ENCODE peak calls at places on chromosomes 4 and X, in ten cellular contexts. I is brain pericyte; R is EL; M is stimulated activated CD8-positive, alpha-beta memory T cell treated with anti-CD3 and anti-CD28 coated beads, Interleukin-12 subunit alpha, Interleukin-12 subunit beta, amount 100 ng/mL, for 4 hours; E is esophagus squamous epithelium; V is substantia nigra; N is upper lobe of right lung; H is neural progenitor cell; U is activated CD8-positive, alpha-beta memory T cell treated with anti-CD3 and anti-CD28 coated beads, Interleukin-2, amount 50 U/mL, for 48 hours; G is activated CD4-positive, alpha-beta T cell treated with anti-CD3 and anti-CD28 coated beads for 48 hours. O is an unnamed sample.

GRCh38 chr4:18020671-18021469 is 685 bp downstream of the LCORL start:
- DNase-seq in M (peak), V (peak), G (peak), R (peak), I (peak), U (peak), E (peak), H (peak), N (peak), O (peak)

GRCh38 chrX:13110427-13111324 is 66.3 kb upstream of the FAM9C start:
- DNase-seq in V (no peak), H (no peak), N (no peak), M (no peak), E (no peak), I (no peak), R (peak), U (no peak), G (no peak), O (no peak)

GRCh38 chr4:144518181-144518895 is 127.6 kb upstream of the HHIP start:
- DNase-seq in E (no peak), G (no peak), U (no peak), R (peak), N (no peak), M (no peak), V (no peak), H (peak), I (no peak), O (peak)

GRCh38 chr4:21765810-21766407 is 182.7 kb downstream of the KCNIP4 start:
- DNase-seq in M (no peak), E (no peak), N (no peak), G (peak), I (no peak), V (no peak), H (peak), R (peak), U (no peak), O (no peak)

GRCh38 chr4:169009281-169010124 is 552 bp downstream of the CBR4 start:
- DNase-seq in E (peak), M (peak), R (peak), G (peak), U (peak), I (no peak), N (peak), V (peak), H (peak), O (no peak)

GRCh38 chr4:749771-750666 is 44.4 kb downstream of the PCGF3 start:
- DNase-seq in H (no peak), U (no peak), I (peak), R (peak), N (no peak), G (no peak), E (no peak), M (no peak), V (peak), O (peak)

GRCh38 chrX:153928846-153929245 is 2.8 kb upstream of the ARHGAP4 start:
- DNase-seq in M (no peak), R (no peak), E (no peak), G (peak), I (no peak), N (no peak), H (no peak), U (no peak), V (no peak), O (no peak)

GRCh38 chr4:148834804-148835598 is 392.8 kb upstream of the NR3C2 start:
- DNase-seq in H (no peak), M (no peak), E (no peak), R (peak), I (no peak), N (peak), U (no peak), G (no peak), V (no peak), O (no peak)

GRCh38 chrX:69388526-69388925 is 115.6 kb upstream of the NALF2 start:
- DNase-seq in M (no peak), G (no peak), H (no peak), V (peak), U (no peak), N (no peak), E (no peak), I (no peak), R (no peak), O (no peak)

GRCh38 chrX:153984351-153985178 is 12.0 kb downstream of the TMEM187 start:
- DNase-seq in I (no peak), G (peak), R (no peak), M (no peak), H (no peak), N (no peak), V (no peak), E (no peak), U (no peak), O (no peak)

GRCh38 chr4:29581469-29581868 is 1138.7 kb upstream of the PCDH7 start:
- DNase-seq in V (peak), H (no peak), I (no peak), N (no peak), M (no peak), E (no peak), U (no peak), G (no peak), R (no peak), O (no peak)